ENCODE peak calls at places on chromosomes 16 and 17, in four cellular contexts. One of them, this sample, is unnamed.

GRCh38 chr17:67281053-67281452 is 36.1 kb upstream of the HELZ start:
- DNase-seq in endothelial cell of umbilical vein: no peak
- DNase-seq in HCT116: no peak
- DNase-seq in H1: no peak
- DNase-seq in this sample: no peak

GRCh38 chr17:66570353-66571195 is 264.3 kb upstream of the CACNG5 start:
- DNase-seq in endothelial cell of umbilical vein: no peak
- DNase-seq in HCT116: no peak
- DNase-seq in H1: no peak
- DNase-seq in this sample: no peak

GRCh38 chr17:43768943-43769342 is 9.8 kb downstream of the DUSP3 start:
- DNase-seq in endothelial cell of umbilical vein: no peak
- DNase-seq in HCT116: no peak
- DNase-seq in H1: no peak
- DNase-seq in this sample: no peak

GRCh38 chr17:80364091-80364691 is 50.8 kb upstream of the ENDOV start:
- DNase-seq in endothelial cell of umbilical vein: no peak
- DNase-seq in HCT116: peak
- DNase-seq in H1: peak
- DNase-seq in this sample: peak

GRCh38 chr17:37608369-37609169 is 649 bp downstream of the SYNRG start:
- DNase-seq in endothelial cell of umbilical vein: peak
- DNase-seq in HCT116: no peak
- DNase-seq in H1: no peak
- DNase-seq in this sample: peak

GRCh38 chr16:1443980-1444729 is at the start of gene CCDC154:
- DNase-seq in endothelial cell of umbilical vein: no peak
- DNase-seq in HCT116: no peak
- DNase-seq in H1: no peak
- DNase-seq in this sample: no peak

GRCh38 chr16:13856398-13856797 is 63.6 kb upstream of the ERCC4 start:
- DNase-seq in endothelial cell of umbilical vein: no peak
- DNase-seq in HCT116: no peak
- DNase-seq in H1: no peak
- DNase-seq in this sample: no peak

GRCh38 chr16:14062261-14062660 is 8.9 kb upstream of the MRTFB start:
- DNase-seq in endothelial cell of umbilical vein: no peak
- DNase-seq in HCT116: no peak
- DNase-seq in H1: no peak
- DNase-seq in this sample: no peak

GRCh38 chr16:14602443-14602963 is 27.6 kb downstream of the PARN start:
- DNase-seq in endothelial cell of umbilical vein: no peak
- DNase-seq in HCT116: no peak
- DNase-seq in H1: no peak
- DNase-seq in this sample: no peak

GRCh38 chr16:19095699-19096098 is 18.1 kb upstream of the ITPRIPL2 start:
- DNase-seq in endothelial cell of umbilical vein: no peak
- DNase-seq in HCT116: peak
- DNase-seq in H1: no peak
- DNase-seq in this sample: peak

GRCh38 chr16:83494459-83494858 is 313.3 kb upstream of the HSBP1 start:
- DNase-seq in endothelial cell of umbilical vein: no peak
- DNase-seq in HCT116: no peak
- DNase-seq in H1: no peak
- DNase-seq in this sample: no peak

GRCh38 chr16:4320571-4321137 is 4.8 kb downstream of the GLIS2 start:
- DNase-seq in endothelial cell of umbilical vein: no peak
- DNase-seq in HCT116: no peak
- DNase-seq in H1: no peak
- DNase-seq in this sample: no peak

DNA sequence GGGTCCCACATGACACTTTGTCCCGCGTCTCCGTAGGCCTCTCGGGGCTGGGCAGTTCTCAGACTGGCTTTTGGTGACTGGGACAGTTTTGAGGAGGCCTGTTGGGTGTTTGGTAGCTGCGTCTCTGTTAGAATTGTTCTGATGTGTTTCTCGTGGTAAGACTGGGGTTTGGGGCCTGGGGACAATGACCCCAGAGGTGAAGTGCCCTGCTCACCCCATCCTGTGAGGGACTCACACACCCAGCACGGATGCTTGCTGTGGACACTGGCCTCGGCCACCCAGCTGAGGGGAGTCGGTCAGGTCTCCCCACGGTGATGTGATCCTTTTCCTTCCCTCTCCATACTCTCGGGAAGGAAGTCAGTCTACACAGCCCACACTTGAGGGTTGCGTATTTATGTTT is 50.3 kb downstream of the METRNL start:
- DNase-seq in endothelial cell of umbilical vein: no peak
- DNase-seq in HCT116: no peak
- DNase-seq in H1: no peak
- DNase-seq in this sample: no peak
- TF ChIP-seq MAX in endothelial cell of umbilical vein: no peak
- TF ChIP-seq MAX in HCT116: no peak
- TF ChIP-seq MAX in H1: no peak
- TF ChIP-seq MAX in this sample: no peak

DNA sequence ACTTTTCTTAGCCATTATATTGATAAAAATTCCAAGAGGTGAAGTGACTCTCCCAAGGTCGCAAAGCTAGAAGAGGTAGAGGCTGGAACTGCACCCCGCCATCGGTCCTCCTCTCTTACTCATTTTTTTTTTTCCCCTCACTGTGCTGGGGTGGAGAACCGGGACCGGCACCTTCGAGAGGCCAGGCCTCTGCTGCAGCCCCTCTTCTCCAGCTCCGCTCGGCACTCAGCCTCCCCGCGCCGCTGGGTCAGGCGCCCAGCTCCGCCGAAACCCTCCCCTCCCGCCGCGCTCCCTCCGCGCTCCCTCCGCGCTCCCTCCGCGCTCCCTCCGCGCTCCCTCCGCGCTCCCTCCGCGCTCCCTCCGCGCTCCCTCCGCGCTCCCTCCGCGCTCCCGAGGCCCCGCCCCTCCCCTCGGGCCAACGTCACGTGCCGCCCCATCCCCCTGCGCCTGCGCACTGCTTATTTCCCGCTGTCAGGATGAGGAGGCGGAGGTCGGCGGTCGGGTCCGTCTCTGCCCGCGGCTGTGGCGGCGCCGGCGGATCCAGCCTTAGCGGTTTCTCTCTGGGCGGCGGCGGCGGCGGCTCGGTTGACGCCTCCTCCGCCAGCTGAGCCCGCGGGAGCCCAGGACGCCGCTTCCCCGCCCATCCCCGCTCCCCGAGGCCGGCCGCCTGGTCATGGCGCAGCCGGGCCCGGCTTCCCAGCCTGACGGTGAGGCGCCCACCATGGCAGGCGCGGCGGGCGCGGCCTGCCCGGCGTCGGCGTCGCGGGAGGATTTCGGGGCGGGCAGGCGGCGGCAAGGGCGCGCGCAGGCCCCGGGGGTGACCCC is at the start of gene RABEP1:
- DNase-seq in endothelial cell of umbilical vein: peak
- DNase-seq in HCT116: peak
- DNase-seq in H1: peak
- DNase-seq in this sample: peak
- TF ChIP-seq POLR2A in endothelial cell of umbilical vein: peak
- TF ChIP-seq POLR2A in HCT116: peak
- TF ChIP-seq POLR2A in H1: peak
- TF ChIP-seq POLR2A in this sample: peak

GRCh38 chr17:65198653-65199382 is 61.6 kb downstream of the RGS9 start:
- DNase-seq in endothelial cell of umbilical vein: peak
- DNase-seq in HCT116: peak
- DNase-seq in H1: peak
- DNase-seq in this sample: peak
- TF ChIP-seq MAX in endothelial cell of umbilical vein: no peak
- TF ChIP-seq MAX in HCT116: no peak
- TF ChIP-seq MAX in H1: no peak
- TF ChIP-seq MAX in this sample: no peak

DNA sequence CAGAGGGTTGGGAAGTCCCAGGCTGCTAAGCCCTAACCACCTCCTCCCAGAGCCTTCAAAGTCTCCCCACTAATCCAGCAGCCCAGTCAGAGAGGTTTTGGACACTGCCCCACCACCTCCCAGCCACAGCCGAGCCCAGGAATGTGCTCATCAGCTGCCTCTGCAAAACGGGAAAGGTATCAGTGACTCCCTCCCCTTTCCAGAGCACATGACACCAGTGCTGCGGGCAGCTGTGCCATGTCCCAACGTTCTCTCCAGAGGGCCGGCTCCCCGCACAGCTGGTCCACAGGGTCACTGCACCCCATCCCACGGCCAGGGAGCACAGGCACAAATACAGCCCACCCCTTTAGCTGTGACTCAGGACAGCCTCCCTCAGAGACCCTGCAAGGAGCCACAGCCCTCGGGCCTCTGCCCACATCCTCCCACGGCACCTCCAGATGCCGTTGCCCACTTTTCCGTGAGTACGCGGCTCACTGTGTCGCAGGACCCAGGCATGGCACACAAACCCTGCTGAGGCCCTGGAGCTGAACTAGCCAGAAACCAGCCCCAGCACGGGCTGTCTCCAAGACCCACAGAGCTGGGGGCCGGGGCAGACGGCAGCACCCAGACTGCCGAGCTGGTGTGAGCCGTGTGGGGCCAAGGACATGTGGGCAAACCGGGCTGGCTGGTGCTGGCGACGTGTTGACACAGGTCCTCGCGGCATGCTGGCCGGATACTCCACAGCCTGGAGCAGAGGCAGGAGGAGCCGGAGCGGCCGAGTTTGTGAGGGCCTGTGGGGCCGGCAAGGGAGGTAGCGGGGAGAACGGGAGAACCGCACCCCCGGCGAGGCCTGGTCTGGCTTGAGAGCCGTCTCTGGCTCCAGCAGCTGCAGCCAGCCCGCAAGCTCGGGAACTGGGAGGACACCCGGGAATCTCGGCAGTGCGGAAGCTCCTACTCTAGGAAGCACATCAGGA is 6.3 kb upstream of the PPP1R27 start:
- DNase-seq in endothelial cell of umbilical vein: no peak
- DNase-seq in HCT116: no peak
- DNase-seq in H1: no peak
- DNase-seq in this sample: no peak
- TF ChIP-seq POLR2A in endothelial cell of umbilical vein: no peak
- TF ChIP-seq POLR2A in HCT116: no peak
- TF ChIP-seq POLR2A in H1: no peak
- TF ChIP-seq POLR2A in this sample: no peak

GRCh38 chr16:86863609-86864008 is 285.3 kb downstream of the FOXL1 start:
- DNase-seq in endothelial cell of umbilical vein: no peak
- DNase-seq in HCT116: no peak
- DNase-seq in H1: no peak
- DNase-seq in this sample: no peak

GRCh38 chr16:86866986-86867722 is 288.8 kb downstream of the FOXL1 start:
- DNase-seq in endothelial cell of umbilical vein: no peak
- DNase-seq in HCT116: no peak
- DNase-seq in H1: no peak
- DNase-seq in this sample: no peak

GRCh38 chr16:86864586-86864985 is 286.2 kb downstream of the FOXL1 start:
- DNase-seq in endothelial cell of umbilical vein: no peak
- DNase-seq in HCT116: no peak
- DNase-seq in H1: no peak
- DNase-seq in this sample: no peak

GRCh38 chr16:86868070-86868469 is 289.7 kb downstream of the FOXL1 start:
- DNase-seq in endothelial cell of umbilical vein: no peak
- DNase-seq in HCT116: no peak
- DNase-seq in H1: no peak
- DNase-seq in this sample: no peak

DNA sequence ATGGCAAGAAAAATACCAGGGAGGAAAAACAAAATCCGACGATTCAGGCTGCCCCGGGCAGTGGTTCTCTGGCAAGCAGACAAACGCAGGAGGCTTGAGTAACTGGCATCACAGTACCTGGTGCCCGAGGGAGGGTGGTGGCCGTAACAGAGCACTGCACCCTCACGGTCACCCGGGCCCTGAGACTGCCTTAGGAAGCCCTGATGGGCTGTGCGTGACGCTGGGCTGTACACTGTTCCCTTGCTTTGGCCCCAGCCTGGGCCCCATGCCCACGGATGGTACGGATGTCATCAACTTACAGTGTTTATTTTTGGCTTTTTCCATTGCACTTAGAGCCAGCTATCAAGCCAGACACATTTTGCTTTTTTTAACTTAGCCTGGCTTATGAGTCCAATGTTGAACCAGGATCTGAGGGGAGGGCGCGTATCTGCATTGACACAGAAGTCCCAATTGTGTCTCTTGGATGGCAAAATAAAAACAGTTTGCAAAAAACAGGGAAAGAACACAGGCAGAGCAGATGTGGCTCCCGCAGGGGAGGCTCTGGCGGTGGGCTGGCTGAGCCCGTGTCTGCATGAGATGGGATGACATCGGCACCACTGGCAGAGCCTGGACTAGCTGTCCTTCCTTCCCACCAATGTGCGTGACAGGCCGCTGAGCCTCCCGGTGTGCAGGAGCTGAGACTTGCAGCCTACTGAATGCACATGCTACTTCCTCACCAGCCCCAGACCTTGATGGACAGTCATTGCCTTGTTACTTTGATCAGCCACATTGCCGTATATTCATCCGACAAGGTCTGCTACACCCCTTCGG is 287.7 kb downstream of the FOXL1 start:
- DNase-seq in endothelial cell of umbilical vein: peak
- DNase-seq in HCT116: no peak
- DNase-seq in H1: no peak
- DNase-seq in this sample: no peak
- TF ChIP-seq MAX in endothelial cell of umbilical vein: no peak
- TF ChIP-seq MAX in HCT116: no peak
- TF ChIP-seq MAX in H1: no peak
- TF ChIP-seq MAX in this sample: no peak

GRCh38 chr17:38738007-38738662 is 8.0 kb downstream of the CISD3 start:
- DNase-seq in endothelial cell of umbilical vein: no peak
- DNase-seq in HCT116: no peak
- DNase-seq in H1: no peak
- DNase-seq in this sample: no peak
- TF ChIP-seq POLR2A in endothelial cell of umbilical vein: no peak
- TF ChIP-seq POLR2A in HCT116: no peak
- TF ChIP-seq POLR2A in H1: no peak
- TF ChIP-seq POLR2A in this sample: no peak